ENCODE peak calls at places on chromosomes 13 and 19, in eight cellular contexts. G is amygdala; J is NCI-H2029; M is activated CD8-positive, alpha-beta T cell treated with anti-CD3 and anti-CD28 coated beads, Interleukin-2, amount 10 ng/mL, durations not matched to agents 7 days and 5 days; I is stimulated activated CD4-positive, alpha-beta T cell treated with anti-CD3 and anti-CD28 coated beads, Interleukin-4, amount 100 ng/mL, for 48 hours; L is glutamatergic neuron; V is D721Med; H is right lobe of liver. R is an unnamed sample.
A peak's percentile ranks its signal among the peaks of the same experiment; 100 is the strongest.

GRCh38 chr19:47124937-47125668 is 5.5 kb upstream of the SAE1 start:
- DNase-seq in J (peak; percentile 84), H (no peak), I (no peak), M (peak; percentile 30), G (no peak), L (no peak), V (peak; percentile 51), R (no peak)

GRCh38 chr13:32164622-32165268 is 133.2 kb downstream of the FRY start:
- DNase-seq in G (no peak), L (peak; percentile 40), I (peak; percentile 6), J (peak; percentile 26), H (no peak), M (peak; percentile 29), V (no peak), R (peak; percentile 57)

GRCh38 chr13:89034015-89034414 is 1362.8 kb downstream of the SLITRK5 start:
- DNase-seq in L (no peak), J (no peak), I (no peak), V (no peak), G (no peak), H (no peak), M (no peak), R (no peak)

GRCh38 chr19:4830332-4830731 is 1.2 kb downstream of the TICAM1 start:
- DNase-seq in H (no peak), M (no peak), I (no peak), V (no peak), J (no peak), L (no peak), G (no peak), R (no peak)

GRCh38 chr13:66506979-66507378 is 723.2 kb downstream of the PCDH9 start:
- DNase-seq in L (no peak), M (no peak), V (no peak), J (no peak), I (no peak), G (no peak), H (no peak), R (no peak)

GRCh38 chr13:56850852-56851251 is 289.9 kb upstream of the PRR20A start:
- DNase-seq in H (no peak), I (no peak), L (no peak), G (no peak), M (no peak), J (no peak), V (no peak), R (no peak)

GRCh38 chr19:46133101-46133627 is 8.7 kb upstream of the IGFL3 start:
- DNase-seq in I (no peak), M (no peak), V (no peak), L (no peak), H (no peak), J (peak; percentile 92), G (no peak), R (peak; percentile 71)

GRCh38 chr13:101530293-101530692 is 77.8 kb downstream of the ITGBL1 start:
- DNase-seq in J (no peak), L (no peak), G (no peak), H (no peak), I (no peak), V (no peak), M (no peak), R (no peak)

GRCh38 chr19:45773384-45773783 is 4.3 kb upstream of the SIX5 start:
- DNase-seq in H (no peak), J (no peak), G (no peak), V (no peak), I (no peak), M (no peak), L (no peak), R (no peak)

GRCh38 chr19:738509-739128 is 12.3 kb upstream of the MISP start:
- DNase-seq in V (no peak), L (no peak), H (no peak), G (no peak), I (no peak), J (no peak), M (no peak), R (no peak)

GRCh38 chr19:5539431-5539833 is 28.3 kb downstream of the TINCR start:
- DNase-seq in G (no peak), H (no peak), J (no peak), M (no peak), L (peak; percentile 80), I (no peak), V (no peak), R (no peak)

GRCh38 chr19:16527971-16528521 is 14.2 kb downstream of the CHERP start:
- DNase-seq in J (no peak), I (peak; percentile 30), H (no peak), M (peak; percentile 55), L (peak; percentile 63), V (no peak), G (no peak), R (no peak)

GRCh38 chr13:31204592-31204991 is 4.8 kb downstream of the B3GLCT start:
- DNase-seq in L (no peak), J (no peak), H (no peak), V (no peak), I (no peak), G (no peak), M (peak; percentile 31), R (no peak)

GRCh38 chr13:94329277-94329676 is 150.2 kb downstream of the DCT start:
- DNase-seq in H (no peak), I (no peak), J (no peak), L (no peak), G (no peak), V (no peak), M (no peak), R (no peak)

GRCh38 chr19:31154021-31154420 is 195.2 kb downstream of the TSHZ3 start:
- DNase-seq in I (no peak), V (no peak), M (no peak), G (no peak), J (no peak), H (no peak), L (no peak), R (no peak)

GRCh38 chr13:45243072-45243471 is 42.2 kb upstream of the KCTD4 start:
- DNase-seq in G (no peak), L (no peak), J (no peak), M (no peak), V (no peak), I (no peak), H (peak; percentile 74), R (no peak)

GRCh38 chr13:53800011-53800410 is 771.4 kb downstream of the OLFM4 start:
- DNase-seq in L (no peak), I (no peak), V (no peak), M (no peak), J (no peak), H (no peak), G (no peak), R (no peak)

GRCh38 chr13:69828527-69828926 is 279.1 kb upstream of the ATXN8OS start:
- DNase-seq in G (no peak), L (no peak), M (no peak), J (no peak), H (no peak), I (no peak), V (no peak), R (peak; percentile 39)

GRCh38 chr19:610801-611505 is 21.3 kb downstream of the HCN2 start:
- DNase-seq in J (no peak), L (peak; percentile 83), G (no peak), V (peak; percentile 77), H (peak; percentile 36), I (peak; percentile 50), M (peak; percentile 80), R (no peak)

GRCh38 chr19:47275866-47276461 is 1.3 kb downstream of the INAFM1 start:
- DNase-seq in M (no peak), J (no peak), V (no peak), G (no peak), H (no peak), L (peak; percentile 52), I (no peak), R (no peak)

GRCh38 chr19:14031719-14032480 is at the start of gene IL27RA:
- DNase-seq in V (peak; percentile 79), H (peak; percentile 63), G (no peak), I (peak; percentile 66), J (no peak), M (peak; percentile 88), L (peak; percentile 63), R (peak; percentile 77)

GRCh38 chr13:99963832-99964339 is 7.7 kb downstream of the ZIC5 start:
- DNase-seq in V (no peak), L (no peak), M (no peak), I (no peak), H (no peak), J (no peak), G (no peak), R (no peak)

GRCh38 chr19:13461536-13461935 is 44.7 kb downstream of the CACNA1A start:
- DNase-seq in M (no peak), H (no peak), V (no peak), G (no peak), I (no peak), L (no peak), J (no peak), R (no peak)

GRCh38 chr19:8084152-8084551 is 31.6 kb downstream of the CCL25 start:
- DNase-seq in G (no peak), L (no peak), M (no peak), J (no peak), I (no peak), H (no peak), V (no peak), R (no peak)

GRCh38 chr19:40139533-40140287 is 49.0 kb upstream of the ZNF780A start:
- DNase-seq in V (no peak), G (no peak), H (no peak), M (peak; percentile 47), L (no peak), J (peak; percentile 42), I (no peak), R (no peak)

GRCh38 chr19:2016041-2016807 is 710 bp upstream of the BTBD2 start:
- DNase-seq in L (peak; percentile 49), M (peak; percentile 75), G (peak; percentile 67), I (peak; percentile 65), H (peak; percentile 83), V (peak; percentile 92), J (peak; percentile 83), R (peak; percentile 63)

GRCh38 chr13:69737129-69737935 is 370.3 kb upstream of the ATXN8OS start:
- DNase-seq in G (no peak), V (no peak), L (peak; percentile 12), I (no peak), M (no peak), H (no peak), J (no peak), R (no peak)

GRCh38 chr13:102903659-102904407 is 58.0 kb downstream of the ERCC5 start:
- DNase-seq in V (no peak), L (no peak), H (no peak), M (no peak), J (no peak), I (no peak), G (no peak), R (no peak)

GRCh38 chr19:16850133-16850532 is 20.9 kb downstream of the SIN3B start:
- DNase-seq in L (no peak), H (no peak), M (no peak), I (no peak), V (no peak), G (no peak), J (no peak), R (no peak)

GRCh38 chr19:36528921-36529518 is 949 bp upstream of the ZNF260 start:
- DNase-seq in L (peak; percentile 45), M (peak; percentile 26), J (no peak), G (no peak), H (no peak), V (no peak), I (no peak), R (peak; percentile 43)

GRCh38 chr19:15113245-15114152 is 6.3 kb downstream of the SYDE1 start:
- DNase-seq in H (no peak), I (no peak), G (no peak), J (no peak), L (no peak), V (no peak), M (no peak), R (no peak)

GRCh38 chr13:111947026-111947810 is 119.7 kb upstream of the SOX1 start:
- DNase-seq in G (no peak), H (no peak), L (no peak), I (no peak), V (no peak), J (peak; percentile 60), M (no peak), R (peak; percentile 26)

GRCh38 chr13:23631676-23632622 is 61.7 kb downstream of the TNFRSF19 start:
- DNase-seq in G (no peak), H (no peak), M (no peak), L (no peak), V (no peak), I (no peak), J (no peak), R (no peak)

GRCh38 chr19:28242317-28242927 is 970.5 kb downstream of the UQCRFS1 start:
- DNase-seq in J (peak; percentile 23), I (no peak), G (no peak), L (no peak), M (peak; percentile 42), V (peak; percentile 27), H (no peak), R (no peak)